ENCODE peak calls at places on chromosomes 11 and 22, in six cellular contexts. S is thoracic aorta, O is suprapubic skin, D is IMR-90, E is sigmoid colon, Q is ascending aorta. W is an unnamed sample.
A peak's percentile ranks its signal among the peaks of the same experiment; 100 is the strongest.

GRCh38 chr11:77418155-77418980 is 55.5 kb downstream of the PAK1 start:
- DNase-seq in S (no peak), O (no peak), D (no peak), E (no peak), Q (no peak), W (no peak)

GRCh38 chr11:1218788-1219445 is 3.9 kb upstream of the MUC5B start:
- DNase-seq in S (no peak), O (peak; percentile 59), D (no peak), E (peak; percentile 47), Q (no peak), W (no peak)

GRCh38 chr11:121137005-121137404 is 36.0 kb downstream of the TECTA start:
- DNase-seq in S (no peak), O (no peak), D (no peak), E (no peak), Q (no peak), W (no peak)

GRCh38 chr22:44151661-44152060 is 29.1 kb upstream of the PARVG start:
- DNase-seq in S (no peak), O (no peak), D (peak; percentile 78), E (no peak), Q (no peak), W (no peak)

GRCh38 chr22:49321477-49322055 is 506.1 kb downstream of the BRD1 start:
- DNase-seq in S (no peak), O (no peak), D (no peak), E (no peak), Q (no peak), W (peak; percentile 50)

GRCh38 chr11:87173185-87174039 is 135.7 kb downstream of the TMEM135 start:
- DNase-seq in S (no peak), O (no peak), D (peak; percentile 63), E (no peak), Q (no peak), W (no peak)

GRCh38 chr22:26395926-26396325 is 33.1 kb upstream of the ASPHD2 start:
- DNase-seq in S (no peak), O (no peak), D (no peak), E (no peak), Q (no peak), W (no peak)

GRCh38 chr11:78575478-78575877 is 814 bp upstream of the NARS2 start:
- DNase-seq in S (no peak), O (no peak), D (no peak), E (no peak), Q (no peak), W (no peak)

GRCh38 chr22:23144926-23145906 is at the start of gene RAB36:
- DNase-seq in S (peak; percentile 99), O (peak; percentile 98), D (peak; percentile 98), E (peak; percentile 99), Q (peak; percentile 96), W (peak; percentile 99)

GRCh38 chr11:67316882-67317364 is 13.6 kb downstream of the SSH3 start:
- DNase-seq in S (no peak), O (no peak), D (peak; percentile 52), E (no peak), Q (no peak), W (no peak)

GRCh38 chr11:40228671-40229070 is 1230.8 kb downstream of the LRRC4C start:
- DNase-seq in S (no peak), O (no peak), D (no peak), E (no peak), Q (no peak), W (no peak)

GRCh38 chr11:40401132-40401853 is 1058.2 kb downstream of the LRRC4C start:
- DNase-seq in S (no peak), O (no peak), D (no peak), E (no peak), Q (no peak), W (no peak)

GRCh38 chr11:111312076-111312475 is 13.7 kb downstream of the POU2AF3 start:
- DNase-seq in S (no peak), O (no peak), D (no peak), E (no peak), Q (no peak), W (no peak)

GRCh38 chr11:62666259-62666926 is 1.3 kb downstream of the CSKMT start:
- DNase-seq in S (no peak), O (no peak), D (no peak), E (no peak), Q (no peak), W (no peak)

GRCh38 chr22:37267661-37268413 is 14.5 kb upstream of the CYTH4 start:
- DNase-seq in S (no peak), O (no peak), D (peak; percentile 38), E (no peak), Q (no peak), W (no peak)

GRCh38 chr11:1197886-1198765 is 24.7 kb upstream of the MUC5B start:
- DNase-seq in S (peak; percentile 1), O (peak; percentile 52), D (no peak), E (peak; percentile 58), Q (no peak), W (peak; percentile 63)

GRCh38 chr22:47692811-47693210 is 930.4 kb downstream of the TBC1D22A start:
- DNase-seq in S (no peak), O (no peak), D (no peak), E (no peak), Q (no peak), W (no peak)

GRCh38 chr11:78766997-78767396 is 192.3 kb upstream of the NARS2 start:
- DNase-seq in S (no peak), O (no peak), D (no peak), E (no peak), Q (no peak), W (no peak)

GRCh38 chr11:29959488-29959887 is 57.3 kb downstream of the KCNA4 start:
- DNase-seq in S (no peak), O (no peak), D (no peak), E (no peak), Q (no peak), W (no peak)

GRCh38 chr11:20880094-20880493 is 210.7 kb downstream of the NELL1 start:
- DNase-seq in S (no peak), O (no peak), D (no peak), E (no peak), Q (no peak), W (no peak)

GRCh38 chr11:18594999-18595749 is 4.4 kb upstream of the MISFA start:
- DNase-seq in S (no peak), O (no peak), D (peak; percentile 88), E (no peak), Q (no peak), W (peak; percentile 55)

GRCh38 chr11:102289510-102290078 is 27.7 kb upstream of the BIRC3 start:
- DNase-seq in S (no peak), O (no peak), D (no peak), E (no peak), Q (no peak), W (no peak)

GRCh38 chr22:44026630-44027511 is 2.8 kb downstream of the PARVB start:
- DNase-seq in S (peak; percentile 37), O (peak; percentile 94), D (peak; percentile 63), E (peak; percentile 85), Q (peak; percentile 78), W (no peak)

GRCh38 chr11:2828585-2829330 is 56.8 kb downstream of the CDKN1C start:
- DNase-seq in S (no peak), O (no peak), D (no peak), E (no peak), Q (no peak), W (no peak)
- TF ChIP-seq CTCF in S (no peak), O (no peak), D (no peak), E (no peak), Q (no peak), W (no peak)

GRCh38 chr11:76231339-76231738 is 25.0 kb upstream of the WNT11 start:
- DNase-seq in S (no peak), O (no peak), D (no peak), E (no peak), Q (no peak), W (no peak)

GRCh38 chr11:76232026-76232665 is 25.8 kb upstream of the WNT11 start:
- DNase-seq in S (no peak), O (no peak), D (no peak), E (no peak), Q (no peak), W (no peak)

GRCh38 chr11:76228122-76229000 is 22.1 kb upstream of the WNT11 start:
- DNase-seq in S (no peak), O (no peak), D (no peak), E (no peak), Q (no peak), W (no peak)

GRCh38 chr11:76229690-76230240 is 23.5 kb upstream of the WNT11 start:
- DNase-seq in S (no peak), O (no peak), D (no peak), E (no peak), Q (no peak), W (no peak)

DNA sequence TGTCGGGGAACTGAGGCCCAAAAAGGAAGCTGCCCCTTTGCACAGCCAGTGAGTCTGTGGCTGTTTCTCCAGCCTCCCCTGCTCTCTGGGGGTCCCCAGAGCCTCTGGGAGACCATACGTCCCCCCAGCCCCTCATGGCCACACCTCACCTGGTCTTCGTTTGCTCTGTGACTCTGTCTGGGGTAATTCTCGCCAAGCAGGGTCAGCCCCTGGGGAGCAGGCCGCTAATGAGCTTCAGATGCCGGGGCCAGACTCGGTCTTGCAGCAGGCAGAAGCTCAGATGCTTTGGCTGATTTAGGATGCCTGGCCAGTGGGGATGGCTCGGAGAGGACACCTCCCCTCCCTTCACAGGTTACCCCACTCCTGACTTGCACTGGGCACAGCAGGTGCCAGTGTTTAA is 24.1 kb upstream of the WNT11 start:
- DNase-seq in S (no peak), O (no peak), D (no peak), E (no peak), Q (no peak), W (no peak)
- H3K27ac ChIP-seq in S (no peak overlapping the region), O (no peak overlapping the region), D (no peak overlapping the region), E (no peak overlapping the region), Q (no peak overlapping the region), W (no peak overlapping the region)

DNA sequence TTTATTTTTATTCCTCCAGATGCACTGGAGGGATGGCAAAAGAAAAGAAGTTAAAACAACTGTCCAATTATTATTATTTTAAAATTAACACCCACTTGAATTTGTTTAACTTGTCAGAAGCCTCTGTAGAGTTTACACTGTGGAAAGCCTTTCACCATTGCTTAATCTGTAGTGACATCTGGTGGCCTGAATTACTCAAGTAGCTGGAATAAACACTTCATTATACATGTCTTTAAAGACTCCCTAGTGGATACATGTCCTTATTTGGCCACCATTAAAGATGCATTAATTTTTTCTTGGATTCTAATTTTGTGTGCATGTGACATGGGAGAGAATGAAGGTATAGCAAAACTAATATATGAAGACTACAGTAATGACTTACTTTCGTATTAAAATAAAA is 1496.5 kb downstream of the FAM181B start:
- DNase-seq in S (no peak), O (no peak), D (peak; percentile 4), E (no peak), Q (no peak), W (no peak)
- TF ChIP-seq CTCF in S (no peak), O (no peak), D (peak; percentile 29), E (no peak), Q (no peak), W (no peak)

DNA sequence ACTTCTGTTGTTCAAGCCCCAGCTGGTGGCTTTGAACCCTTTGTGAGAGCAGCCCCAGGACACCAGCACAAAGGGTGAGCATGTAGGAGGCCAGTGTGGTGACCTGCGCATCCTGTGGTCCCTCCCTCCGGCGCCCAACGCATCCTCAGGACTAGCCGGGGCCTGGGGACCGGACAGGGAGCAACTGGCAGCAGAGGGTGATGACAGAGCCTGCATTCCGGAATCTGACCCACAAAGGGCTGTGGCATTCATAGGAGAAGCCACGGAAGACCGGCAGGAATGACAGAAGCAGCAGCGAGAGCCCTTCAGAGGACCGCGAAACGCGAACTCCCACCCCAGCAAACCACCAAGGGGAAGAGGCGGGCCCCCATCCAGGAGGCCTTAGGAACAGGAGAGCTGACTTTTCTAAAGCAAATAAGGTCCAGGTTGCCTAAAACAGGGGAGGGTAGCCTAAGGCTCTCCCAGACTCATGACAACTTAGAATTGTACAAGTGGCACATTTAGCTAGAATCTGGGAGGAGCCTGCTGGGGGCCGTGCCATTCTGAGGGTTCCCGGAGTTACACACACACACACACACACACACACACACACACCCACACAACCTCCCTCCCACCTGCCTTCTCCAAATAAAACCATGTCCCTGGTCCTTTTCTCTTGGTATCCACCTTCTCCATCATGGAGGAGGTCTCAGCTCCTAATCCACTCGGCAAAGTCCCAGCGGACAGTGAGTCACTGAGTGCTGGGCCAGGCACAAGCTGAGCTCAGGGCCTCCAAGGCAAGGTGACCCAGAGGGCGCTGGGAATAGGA is 232.7 kb downstream of the CTTN start:
- DNase-seq in S (no peak), O (no peak), D (no peak), E (no peak), Q (no peak), W (no peak)
- H3K27ac ChIP-seq in S (no peak overlapping the region), O (no peak overlapping the region), D (no peak overlapping the region), E (no peak overlapping the region), Q (no peak overlapping the region), W (no peak overlapping the region)